ENCODE peak calls at places on chromosomes 2 and 18, in four cellular contexts. D is gastroesophageal sphincter; Y is stimulated activated naive CD8-positive, alpha-beta T cell treated with anti-CD3 and anti-CD28 coated beads, Interleukin-15, Interleukin-2, amounts not matched to agents 100 U/mL and 50 U/mL, for 24 hours; I is Panc1. M is an unnamed sample.

GRCh38 chr18:45348974-45349373 is 266.3 kb upstream of the SLC14A2 start:
- ATAC-seq in Y (no peak), I (no peak), D (peak), M (no peak)

GRCh38 chr2:238875161-238875530 is 27.3 kb downstream of the TWIST2 start:
- ATAC-seq in I (no peak), Y (no peak), D (peak), M (no peak)

GRCh38 chr2:158079672-158080071 is 22.0 kb upstream of the UPP2 start:
- ATAC-seq in Y (no peak), D (no peak), I (no peak), M (no peak)

GRCh38 chr2:157501026-157501425 is 57.1 kb upstream of the CYTIP start:
- ATAC-seq in D (no peak), I (no peak), Y (no peak), M (no peak)

GRCh38 chr2:134932864-134933526 is 14.4 kb downstream of the CCNT2 start:
- ATAC-seq in I (no peak), Y (no peak), D (no peak), M (no peak)

GRCh38 chr18:47997338-47997780 is 66.9 kb upstream of the SMAD2 start:
- ATAC-seq in I (no peak), D (no peak), Y (no peak), M (peak)

GRCh38 chr2:154554046-154554445 is 144.4 kb upstream of the KCNJ3 start:
- ATAC-seq in D (no peak), Y (peak), I (no peak), M (no peak)

GRCh38 chr2:187429989-187430388 is 18.1 kb downstream of the CALCRL start:
- ATAC-seq in I (no peak), Y (no peak), D (no peak), M (no peak)

GRCh38 chr2:167980436-167980835 is 267.0 kb downstream of the STK39 start:
- ATAC-seq in Y (no peak), D (no peak), I (no peak), M (no peak)

GRCh38 chr2:199704358-199705238 is 146.4 kb downstream of the FTCDNL1 start:
- ATAC-seq in I (peak), Y (no peak), D (no peak), M (peak)

GRCh38 chr18:67731853-67732252 is 215.3 kb upstream of the DSEL start:
- ATAC-seq in I (no peak), D (no peak), Y (no peak), M (no peak)

GRCh38 chr2:182072861-182073260 is 87.2 kb downstream of the PPP1R1C start:
- ATAC-seq in D (no peak), Y (no peak), I (no peak), M (no peak)

GRCh38 chr2:25333981-25334380 is 7.7 kb downstream of the DNMT3A start:
- ATAC-seq in I (no peak), Y (no peak), D (no peak), M (no peak)

GRCh38 chr18:52077251-52077983 is 262.6 kb upstream of the DCC start:
- ATAC-seq in I (no peak), D (no peak), Y (no peak), M (no peak)

GRCh38 chr2:96493072-96493471 is 12.1 kb downstream of the NEURL3 start:
- ATAC-seq in D (no peak), I (peak), Y (no peak), M (no peak)

GRCh38 chr2:238875531-238876231 is 27.8 kb downstream of the TWIST2 start:
- ATAC-seq in Y (no peak), D (peak), I (no peak), M (no peak)

GRCh38 chr2:430280-431040 is 142.6 kb upstream of the ALKAL2 start:
- ATAC-seq in I (no peak), Y (peak), D (no peak), M (peak)

GRCh38 chr2:48221846-48222516 is 308.0 kb upstream of the STON1 start:
- ATAC-seq in Y (no peak), D (no peak), I (no peak), M (no peak)

GRCh38 chr2:236679906-236680305 is 110.3 kb downstream of the ACKR3 start:
- ATAC-seq in D (no peak), Y (no peak), I (no peak), M (no peak)

GRCh38 chr2:166841679-166842078 is 46.6 kb upstream of the XIRP2 start:
- ATAC-seq in Y (no peak), I (no peak), D (no peak), M (no peak)

GRCh38 chr2:107801498-107801897 is 25.2 kb upstream of the RGPD4 start:
- ATAC-seq in D (no peak), Y (no peak), I (no peak), M (no peak)

GRCh38 chr18:4264347-4264791 is 190.7 kb downstream of the DLGAP1 start:
- ATAC-seq in D (no peak), Y (no peak), I (no peak), M (no peak)

M was measured in activated T-helper 17 cell treated with anti-CD3 and anti-CD28 coated beads, Interleukin-2, amount 50 U/mL, for 72 hours.